ENCODE peak calls at places on chromosomes 4 and X, in five cellular contexts. One of them, this sample, is unnamed.

GRCh38 chrX:135389717-135390116 is 32.0 kb upstream of the SMIM10L2A start:
- DNase-seq in activated T-helper 1 cell treated with anti-CD3 and anti-CD28 coated beads, Interleukin-2, amount 50 U/mL, for 16 hours: no peak
- DNase-seq in endothelial cell: no peak
- DNase-seq in stimulated activated naive CD8-positive, alpha-beta T cell treated with anti-CD3 and anti-CD28 coated beads, Interleukin-15, amount 100 ng/mL, for 72 hours: no peak
- DNase-seq in stimulated activated CD8-positive, alpha-beta memory T cell treated with anti-CD3 and anti-CD28 coated beads, Interleukin-15, amount 100 ng/mL, for 24 hours: no peak
- DNase-seq in this sample: peak

GRCh38 chr4:149311076-149311475 is 504.6 kb downstream of the IQCM start:
- DNase-seq in activated T-helper 1 cell treated with anti-CD3 and anti-CD28 coated beads, Interleukin-2, amount 50 U/mL, for 16 hours: no peak
- DNase-seq in endothelial cell: no peak
- DNase-seq in stimulated activated CD8-positive, alpha-beta memory T cell treated with anti-CD3 and anti-CD28 coated beads, Interleukin-15, amount 100 ng/mL, for 24 hours: no peak
- DNase-seq in stimulated activated naive CD8-positive, alpha-beta T cell treated with anti-CD3 and anti-CD28 coated beads, Interleukin-15, amount 100 ng/mL, for 72 hours: no peak
- DNase-seq in this sample: no peak

GRCh38 chr4:26985836-26986235 is 125.2 kb downstream of the STIM2 start:
- DNase-seq in endothelial cell: no peak
- DNase-seq in activated T-helper 1 cell treated with anti-CD3 and anti-CD28 coated beads, Interleukin-2, amount 50 U/mL, for 16 hours: no peak
- DNase-seq in stimulated activated naive CD8-positive, alpha-beta T cell treated with anti-CD3 and anti-CD28 coated beads, Interleukin-15, amount 100 ng/mL, for 72 hours: peak
- DNase-seq in stimulated activated CD8-positive, alpha-beta memory T cell treated with anti-CD3 and anti-CD28 coated beads, Interleukin-15, amount 100 ng/mL, for 24 hours: no peak
- DNase-seq in this sample: peak

GRCh38 chrX:130625381-130625780 is 223.6 kb downstream of the RBMX2 start:
- DNase-seq in activated T-helper 1 cell treated with anti-CD3 and anti-CD28 coated beads, Interleukin-2, amount 50 U/mL, for 16 hours: no peak
- DNase-seq in stimulated activated naive CD8-positive, alpha-beta T cell treated with anti-CD3 and anti-CD28 coated beads, Interleukin-15, amount 100 ng/mL, for 72 hours: no peak
- DNase-seq in stimulated activated CD8-positive, alpha-beta memory T cell treated with anti-CD3 and anti-CD28 coated beads, Interleukin-15, amount 100 ng/mL, for 24 hours: no peak
- DNase-seq in endothelial cell: no peak
- DNase-seq in this sample: peak

GRCh38 chr4:77852892-77853495 is 9.6 kb upstream of the MRPL1 start:
- DNase-seq in stimulated activated naive CD8-positive, alpha-beta T cell treated with anti-CD3 and anti-CD28 coated beads, Interleukin-15, amount 100 ng/mL, for 72 hours: peak
- DNase-seq in stimulated activated CD8-positive, alpha-beta memory T cell treated with anti-CD3 and anti-CD28 coated beads, Interleukin-15, amount 100 ng/mL, for 24 hours: no peak
- DNase-seq in endothelial cell: no peak
- DNase-seq in activated T-helper 1 cell treated with anti-CD3 and anti-CD28 coated beads, Interleukin-2, amount 50 U/mL, for 16 hours: peak
- DNase-seq in this sample: no peak

GRCh38 chr4:77203380-77204197 is 46.6 kb downstream of the CCNG2 start:
- DNase-seq in endothelial cell: peak
- DNase-seq in stimulated activated naive CD8-positive, alpha-beta T cell treated with anti-CD3 and anti-CD28 coated beads, Interleukin-15, amount 100 ng/mL, for 72 hours: peak
- DNase-seq in stimulated activated CD8-positive, alpha-beta memory T cell treated with anti-CD3 and anti-CD28 coated beads, Interleukin-15, amount 100 ng/mL, for 24 hours: peak
- DNase-seq in activated T-helper 1 cell treated with anti-CD3 and anti-CD28 coated beads, Interleukin-2, amount 50 U/mL, for 16 hours: peak
- DNase-seq in this sample: peak

GRCh38 chr4:544386-545105 is 31.5 kb downstream of the TMEM271 start:
- DNase-seq in stimulated activated CD8-positive, alpha-beta memory T cell treated with anti-CD3 and anti-CD28 coated beads, Interleukin-15, amount 100 ng/mL, for 24 hours: no peak
- DNase-seq in endothelial cell: no peak
- DNase-seq in stimulated activated naive CD8-positive, alpha-beta T cell treated with anti-CD3 and anti-CD28 coated beads, Interleukin-15, amount 100 ng/mL, for 72 hours: no peak
- DNase-seq in activated T-helper 1 cell treated with anti-CD3 and anti-CD28 coated beads, Interleukin-2, amount 50 U/mL, for 16 hours: no peak
- DNase-seq in this sample: no peak

GRCh38 chr4:7559741-7560376 is 125.1 kb upstream of the PSAPL1 start:
- DNase-seq in endothelial cell: no peak
- DNase-seq in activated T-helper 1 cell treated with anti-CD3 and anti-CD28 coated beads, Interleukin-2, amount 50 U/mL, for 16 hours: no peak
- DNase-seq in stimulated activated naive CD8-positive, alpha-beta T cell treated with anti-CD3 and anti-CD28 coated beads, Interleukin-15, amount 100 ng/mL, for 72 hours: no peak
- DNase-seq in stimulated activated CD8-positive, alpha-beta memory T cell treated with anti-CD3 and anti-CD28 coated beads, Interleukin-15, amount 100 ng/mL, for 24 hours: no peak
- DNase-seq in this sample: no peak

GRCh38 chr4:3704669-3705068 is 61.5 kb upstream of the ADRA2C start:
- DNase-seq in stimulated activated CD8-positive, alpha-beta memory T cell treated with anti-CD3 and anti-CD28 coated beads, Interleukin-15, amount 100 ng/mL, for 24 hours: no peak
- DNase-seq in endothelial cell: no peak
- DNase-seq in stimulated activated naive CD8-positive, alpha-beta T cell treated with anti-CD3 and anti-CD28 coated beads, Interleukin-15, amount 100 ng/mL, for 72 hours: no peak
- DNase-seq in activated T-helper 1 cell treated with anti-CD3 and anti-CD28 coated beads, Interleukin-2, amount 50 U/mL, for 16 hours: no peak
- DNase-seq in this sample: no peak

GRCh38 chr4:96073446-96073845 is 233.6 kb downstream of the PDHA2 start:
- DNase-seq in endothelial cell: no peak
- DNase-seq in stimulated activated CD8-positive, alpha-beta memory T cell treated with anti-CD3 and anti-CD28 coated beads, Interleukin-15, amount 100 ng/mL, for 24 hours: no peak
- DNase-seq in activated T-helper 1 cell treated with anti-CD3 and anti-CD28 coated beads, Interleukin-2, amount 50 U/mL, for 16 hours: no peak
- DNase-seq in stimulated activated naive CD8-positive, alpha-beta T cell treated with anti-CD3 and anti-CD28 coated beads, Interleukin-15, amount 100 ng/mL, for 72 hours: no peak
- DNase-seq in this sample: no peak

GRCh38 chrX:153055827-153056748 is at the start of gene PNMA3:
- DNase-seq in stimulated activated naive CD8-positive, alpha-beta T cell treated with anti-CD3 and anti-CD28 coated beads, Interleukin-15, amount 100 ng/mL, for 72 hours: no peak
- DNase-seq in stimulated activated CD8-positive, alpha-beta memory T cell treated with anti-CD3 and anti-CD28 coated beads, Interleukin-15, amount 100 ng/mL, for 24 hours: no peak
- DNase-seq in endothelial cell: peak
- DNase-seq in activated T-helper 1 cell treated with anti-CD3 and anti-CD28 coated beads, Interleukin-2, amount 50 U/mL, for 16 hours: no peak
- DNase-seq in this sample: no peak

GRCh38 chr4:90245837-90246236 is 118.6 kb downstream of the CCSER1 start:
- DNase-seq in stimulated activated naive CD8-positive, alpha-beta T cell treated with anti-CD3 and anti-CD28 coated beads, Interleukin-15, amount 100 ng/mL, for 72 hours: no peak
- DNase-seq in activated T-helper 1 cell treated with anti-CD3 and anti-CD28 coated beads, Interleukin-2, amount 50 U/mL, for 16 hours: no peak
- DNase-seq in stimulated activated CD8-positive, alpha-beta memory T cell treated with anti-CD3 and anti-CD28 coated beads, Interleukin-15, amount 100 ng/mL, for 24 hours: no peak
- DNase-seq in endothelial cell: no peak
- DNase-seq in this sample: no peak

GRCh38 chr4:26812049-26812729 is 48.5 kb upstream of the STIM2 start:
- DNase-seq in stimulated activated naive CD8-positive, alpha-beta T cell treated with anti-CD3 and anti-CD28 coated beads, Interleukin-15, amount 100 ng/mL, for 72 hours: no peak
- DNase-seq in stimulated activated CD8-positive, alpha-beta memory T cell treated with anti-CD3 and anti-CD28 coated beads, Interleukin-15, amount 100 ng/mL, for 24 hours: no peak
- DNase-seq in endothelial cell: peak
- DNase-seq in activated T-helper 1 cell treated with anti-CD3 and anti-CD28 coated beads, Interleukin-2, amount 50 U/mL, for 16 hours: no peak
- DNase-seq in this sample: no peak

GRCh38 chrX:42746606-42747005 is 31.4 kb downstream of the PPP1R2C start:
- DNase-seq in activated T-helper 1 cell treated with anti-CD3 and anti-CD28 coated beads, Interleukin-2, amount 50 U/mL, for 16 hours: no peak
- DNase-seq in stimulated activated CD8-positive, alpha-beta memory T cell treated with anti-CD3 and anti-CD28 coated beads, Interleukin-15, amount 100 ng/mL, for 24 hours: no peak
- DNase-seq in endothelial cell: no peak
- DNase-seq in stimulated activated naive CD8-positive, alpha-beta T cell treated with anti-CD3 and anti-CD28 coated beads, Interleukin-15, amount 100 ng/mL, for 72 hours: no peak
- DNase-seq in this sample: peak

GRCh38 chr4:144954224-144954623 is 143.8 kb downstream of the ANAPC10 start:
- DNase-seq in endothelial cell: no peak
- DNase-seq in stimulated activated naive CD8-positive, alpha-beta T cell treated with anti-CD3 and anti-CD28 coated beads, Interleukin-15, amount 100 ng/mL, for 72 hours: no peak
- DNase-seq in stimulated activated CD8-positive, alpha-beta memory T cell treated with anti-CD3 and anti-CD28 coated beads, Interleukin-15, amount 100 ng/mL, for 24 hours: no peak
- DNase-seq in activated T-helper 1 cell treated with anti-CD3 and anti-CD28 coated beads, Interleukin-2, amount 50 U/mL, for 16 hours: no peak
- DNase-seq in this sample: no peak

GRCh38 chr4:84632092-84632491 is 49.2 kb downstream of the CDS1 start:
- DNase-seq in endothelial cell: no peak
- DNase-seq in stimulated activated naive CD8-positive, alpha-beta T cell treated with anti-CD3 and anti-CD28 coated beads, Interleukin-15, amount 100 ng/mL, for 72 hours: no peak
- DNase-seq in stimulated activated CD8-positive, alpha-beta memory T cell treated with anti-CD3 and anti-CD28 coated beads, Interleukin-15, amount 100 ng/mL, for 24 hours: no peak
- DNase-seq in activated T-helper 1 cell treated with anti-CD3 and anti-CD28 coated beads, Interleukin-2, amount 50 U/mL, for 16 hours: no peak
- DNase-seq in this sample: peak

GRCh38 chrX:3815896-3816664 is 102.6 kb upstream of the PRKX start:
- DNase-seq in stimulated activated naive CD8-positive, alpha-beta T cell treated with anti-CD3 and anti-CD28 coated beads, Interleukin-15, amount 100 ng/mL, for 72 hours: peak
- DNase-seq in stimulated activated CD8-positive, alpha-beta memory T cell treated with anti-CD3 and anti-CD28 coated beads, Interleukin-15, amount 100 ng/mL, for 24 hours: no peak
- DNase-seq in activated T-helper 1 cell treated with anti-CD3 and anti-CD28 coated beads, Interleukin-2, amount 50 U/mL, for 16 hours: no peak
- DNase-seq in endothelial cell: peak
- DNase-seq in this sample: peak

GRCh38 chrX:153775293-153775595 is 5.6 kb upstream of the SRPK3 start:
- DNase-seq in stimulated activated CD8-positive, alpha-beta memory T cell treated with anti-CD3 and anti-CD28 coated beads, Interleukin-15, amount 100 ng/mL, for 24 hours: no peak
- DNase-seq in activated T-helper 1 cell treated with anti-CD3 and anti-CD28 coated beads, Interleukin-2, amount 50 U/mL, for 16 hours: no peak
- DNase-seq in endothelial cell: no peak
- DNase-seq in stimulated activated naive CD8-positive, alpha-beta T cell treated with anti-CD3 and anti-CD28 coated beads, Interleukin-15, amount 100 ng/mL, for 72 hours: peak
- DNase-seq in this sample: no peak

GRCh38 chr4:111494971-111495370 is 650.3 kb upstream of the FAM241A start:
- DNase-seq in activated T-helper 1 cell treated with anti-CD3 and anti-CD28 coated beads, Interleukin-2, amount 50 U/mL, for 16 hours: no peak
- DNase-seq in stimulated activated naive CD8-positive, alpha-beta T cell treated with anti-CD3 and anti-CD28 coated beads, Interleukin-15, amount 100 ng/mL, for 72 hours: no peak
- DNase-seq in stimulated activated CD8-positive, alpha-beta memory T cell treated with anti-CD3 and anti-CD28 coated beads, Interleukin-15, amount 100 ng/mL, for 24 hours: no peak
- DNase-seq in endothelial cell: no peak
- DNase-seq in this sample: no peak

GRCh38 chr4:23392860-23393458 is 496.9 kb downstream of the PPARGC1A start:
- DNase-seq in endothelial cell: no peak
- DNase-seq in activated T-helper 1 cell treated with anti-CD3 and anti-CD28 coated beads, Interleukin-2, amount 50 U/mL, for 16 hours: no peak
- DNase-seq in stimulated activated CD8-positive, alpha-beta memory T cell treated with anti-CD3 and anti-CD28 coated beads, Interleukin-15, amount 100 ng/mL, for 24 hours: no peak
- DNase-seq in stimulated activated naive CD8-positive, alpha-beta T cell treated with anti-CD3 and anti-CD28 coated beads, Interleukin-15, amount 100 ng/mL, for 72 hours: no peak
- DNase-seq in this sample: no peak

GRCh38 chr4:52941450-52941849 is 79.3 kb downstream of the RASL11B start:
- DNase-seq in stimulated activated CD8-positive, alpha-beta memory T cell treated with anti-CD3 and anti-CD28 coated beads, Interleukin-15, amount 100 ng/mL, for 24 hours: no peak
- DNase-seq in stimulated activated naive CD8-positive, alpha-beta T cell treated with anti-CD3 and anti-CD28 coated beads, Interleukin-15, amount 100 ng/mL, for 72 hours: no peak
- DNase-seq in activated T-helper 1 cell treated with anti-CD3 and anti-CD28 coated beads, Interleukin-2, amount 50 U/mL, for 16 hours: no peak
- DNase-seq in endothelial cell: no peak
- DNase-seq in this sample: no peak

GRCh38 chr4:184284336-184284690 is 66.6 kb upstream of the ENPP6 start:
- DNase-seq in stimulated activated naive CD8-positive, alpha-beta T cell treated with anti-CD3 and anti-CD28 coated beads, Interleukin-15, amount 100 ng/mL, for 72 hours: no peak
- DNase-seq in activated T-helper 1 cell treated with anti-CD3 and anti-CD28 coated beads, Interleukin-2, amount 50 U/mL, for 16 hours: no peak
- DNase-seq in endothelial cell: no peak
- DNase-seq in stimulated activated CD8-positive, alpha-beta memory T cell treated with anti-CD3 and anti-CD28 coated beads, Interleukin-15, amount 100 ng/mL, for 24 hours: no peak
- DNase-seq in this sample: no peak

GRCh38 chr4:83358410-83358809 is 23.8 kb upstream of the HPSE start:
- DNase-seq in endothelial cell: no peak
- DNase-seq in stimulated activated CD8-positive, alpha-beta memory T cell treated with anti-CD3 and anti-CD28 coated beads, Interleukin-15, amount 100 ng/mL, for 24 hours: no peak
- DNase-seq in activated T-helper 1 cell treated with anti-CD3 and anti-CD28 coated beads, Interleukin-2, amount 50 U/mL, for 16 hours: no peak
- DNase-seq in stimulated activated naive CD8-positive, alpha-beta T cell treated with anti-CD3 and anti-CD28 coated beads, Interleukin-15, amount 100 ng/mL, for 72 hours: no peak
- DNase-seq in this sample: peak

GRCh38 chr4:73438582-73439215 is 2.7 kb downstream of the AFP start:
- DNase-seq in stimulated activated CD8-positive, alpha-beta memory T cell treated with anti-CD3 and anti-CD28 coated beads, Interleukin-15, amount 100 ng/mL, for 24 hours: no peak
- DNase-seq in stimulated activated naive CD8-positive, alpha-beta T cell treated with anti-CD3 and anti-CD28 coated beads, Interleukin-15, amount 100 ng/mL, for 72 hours: no peak
- DNase-seq in endothelial cell: no peak
- DNase-seq in activated T-helper 1 cell treated with anti-CD3 and anti-CD28 coated beads, Interleukin-2, amount 50 U/mL, for 16 hours: no peak
- DNase-seq in this sample: no peak

GRCh38 chr4:148431401-148431800 is 10.8 kb downstream of the NR3C2 start:
- DNase-seq in stimulated activated CD8-positive, alpha-beta memory T cell treated with anti-CD3 and anti-CD28 coated beads, Interleukin-15, amount 100 ng/mL, for 24 hours: no peak
- DNase-seq in activated T-helper 1 cell treated with anti-CD3 and anti-CD28 coated beads, Interleukin-2, amount 50 U/mL, for 16 hours: no peak
- DNase-seq in stimulated activated naive CD8-positive, alpha-beta T cell treated with anti-CD3 and anti-CD28 coated beads, Interleukin-15, amount 100 ng/mL, for 72 hours: no peak
- DNase-seq in endothelial cell: no peak
- DNase-seq in this sample: no peak

GRCh38 chr4:26298198-26298950 is 22.4 kb upstream of the RBPJ start:
- DNase-seq in stimulated activated CD8-positive, alpha-beta memory T cell treated with anti-CD3 and anti-CD28 coated beads, Interleukin-15, amount 100 ng/mL, for 24 hours: no peak
- DNase-seq in activated T-helper 1 cell treated with anti-CD3 and anti-CD28 coated beads, Interleukin-2, amount 50 U/mL, for 16 hours: no peak
- DNase-seq in endothelial cell: no peak
- DNase-seq in stimulated activated naive CD8-positive, alpha-beta T cell treated with anti-CD3 and anti-CD28 coated beads, Interleukin-15, amount 100 ng/mL, for 72 hours: no peak
- DNase-seq in this sample: peak

GRCh38 chrX:1581132-1581531 is 10.3 kb upstream of the AKAP17A start:
- DNase-seq in stimulated activated CD8-positive, alpha-beta memory T cell treated with anti-CD3 and anti-CD28 coated beads, Interleukin-15, amount 100 ng/mL, for 24 hours: peak
- DNase-seq in stimulated activated naive CD8-positive, alpha-beta T cell treated with anti-CD3 and anti-CD28 coated beads, Interleukin-15, amount 100 ng/mL, for 72 hours: peak
- DNase-seq in activated T-helper 1 cell treated with anti-CD3 and anti-CD28 coated beads, Interleukin-2, amount 50 U/mL, for 16 hours: peak
- DNase-seq in endothelial cell: no peak
- DNase-seq in this sample: no peak

GRCh38 chr4:76197971-76198410 is 15.6 kb downstream of the SCARB2 start:
- DNase-seq in endothelial cell: peak
- DNase-seq in stimulated activated CD8-positive, alpha-beta memory T cell treated with anti-CD3 and anti-CD28 coated beads, Interleukin-15, amount 100 ng/mL, for 24 hours: no peak
- DNase-seq in stimulated activated naive CD8-positive, alpha-beta T cell treated with anti-CD3 and anti-CD28 coated beads, Interleukin-15, amount 100 ng/mL, for 72 hours: peak
- DNase-seq in activated T-helper 1 cell treated with anti-CD3 and anti-CD28 coated beads, Interleukin-2, amount 50 U/mL, for 16 hours: no peak
- DNase-seq in this sample: peak